ENCODE peak calls at places on chromosomes 4 and X, in seven cellular contexts. One of them, this sample, is unnamed.

GRCh38 chrX:152905081-152905420 is 7.2 kb downstream of the ZNF185 start:
- DNase-seq in HCT116: no peak
- DNase-seq in fibroblast of pulmonary artery: no peak
- DNase-seq in heart left ventricle: no peak
- DNase-seq in WERI-Rb-1: no peak
- DNase-seq in HFF-Myc: no peak
- DNase-seq in AG04450: no peak
- DNase-seq in this sample: peak; percentile 2

GRCh38 chr4:52914051-52914605 is 52.0 kb downstream of the RASL11B start:
- DNase-seq in HCT116: no peak
- DNase-seq in fibroblast of pulmonary artery: peak; percentile 74
- DNase-seq in heart left ventricle: no peak
- DNase-seq in WERI-Rb-1: no peak
- DNase-seq in HFF-Myc: peak; percentile 32
- DNase-seq in AG04450: no peak
- DNase-seq in this sample: peak; percentile 66

GRCh38 chr4:119212251-119212963 is at the start of gene USP53:
- DNase-seq in HCT116: peak; percentile 98
- DNase-seq in fibroblast of pulmonary artery: peak; percentile 99
- DNase-seq in heart left ventricle: peak; percentile 95
- DNase-seq in WERI-Rb-1: peak; percentile 99
- DNase-seq in HFF-Myc: peak; percentile 95
- DNase-seq in AG04450: peak; percentile 92
- DNase-seq in this sample: peak; percentile 98

GRCh38 chr4:41360911-41361830 is 104.4 kb downstream of the UCHL1 start:
- DNase-seq in HCT116: no peak
- DNase-seq in fibroblast of pulmonary artery: peak; percentile 24
- DNase-seq in heart left ventricle: peak; percentile 53
- DNase-seq in WERI-Rb-1: peak; percentile 58
- DNase-seq in HFF-Myc: no peak
- DNase-seq in AG04450: no peak
- DNase-seq in this sample: peak; percentile 24

GRCh38 chr4:159946983-159947645 is 844.2 kb downstream of the RAPGEF2 start:
- DNase-seq in HCT116: peak; percentile 70
- DNase-seq in fibroblast of pulmonary artery: peak; percentile 75
- DNase-seq in heart left ventricle: no peak
- DNase-seq in WERI-Rb-1: no peak
- DNase-seq in HFF-Myc: peak; percentile 20
- DNase-seq in AG04450: no peak
- DNase-seq in this sample: peak; percentile 51

GRCh38 chr4:53620956-53621355 is 29.7 kb upstream of the LNX1 start:
- DNase-seq in HCT116: no peak
- DNase-seq in fibroblast of pulmonary artery: no peak
- DNase-seq in heart left ventricle: no peak
- DNase-seq in WERI-Rb-1: no peak
- DNase-seq in HFF-Myc: no peak
- DNase-seq in AG04450: no peak
- DNase-seq in this sample: no peak

GRCh38 chr4:187209921-187210613 is 486.4 kb upstream of the FAT1 start:
- DNase-seq in HCT116: no peak
- DNase-seq in fibroblast of pulmonary artery: peak; percentile 51
- DNase-seq in heart left ventricle: no peak
- DNase-seq in WERI-Rb-1: no peak
- DNase-seq in HFF-Myc: peak; percentile 37
- DNase-seq in AG04450: peak; percentile 45
- DNase-seq in this sample: peak; percentile 90

GRCh38 chr4:82774711-82775171 is 23.9 kb downstream of the SCD5 start:
- DNase-seq in HCT116: no peak
- DNase-seq in fibroblast of pulmonary artery: no peak
- DNase-seq in heart left ventricle: no peak
- DNase-seq in WERI-Rb-1: no peak
- DNase-seq in HFF-Myc: no peak
- DNase-seq in AG04450: no peak
- DNase-seq in this sample: no peak

GRCh38 chr4:6288871-6289270 is 19.2 kb downstream of the WFS1 start:
- DNase-seq in HCT116: no peak
- DNase-seq in fibroblast of pulmonary artery: no peak
- DNase-seq in heart left ventricle: no peak
- DNase-seq in WERI-Rb-1: no peak
- DNase-seq in HFF-Myc: no peak
- DNase-seq in AG04450: no peak
- DNase-seq in this sample: no peak

GRCh38 chr4:94453534-94453963 is 1.8 kb downstream of the PDLIM5 start:
- DNase-seq in HCT116: no peak
- DNase-seq in fibroblast of pulmonary artery: no peak
- DNase-seq in heart left ventricle: no peak
- DNase-seq in WERI-Rb-1: no peak
- DNase-seq in HFF-Myc: no peak
- DNase-seq in AG04450: no peak
- DNase-seq in this sample: peak; percentile 55

GRCh38 chrX:118418811-118419251 is 72.9 kb downstream of the WDR44 start:
- DNase-seq in HCT116: no peak
- DNase-seq in fibroblast of pulmonary artery: no peak
- DNase-seq in heart left ventricle: no peak
- DNase-seq in WERI-Rb-1: no peak
- DNase-seq in HFF-Myc: no peak
- DNase-seq in AG04450: no peak
- DNase-seq in this sample: no peak

GRCh38 chr4:3199661-3200422 is 49.1 kb upstream of the MSANTD1 start:
- DNase-seq in HCT116: no peak
- DNase-seq in fibroblast of pulmonary artery: no peak
- DNase-seq in heart left ventricle: no peak
- DNase-seq in WERI-Rb-1: no peak
- DNase-seq in HFF-Myc: no peak
- DNase-seq in AG04450: no peak
- DNase-seq in this sample: peak; percentile 36

GRCh38 chr4:123366144-123366748 is 30.3 kb upstream of the SPRY1 start:
- DNase-seq in HCT116: no peak
- DNase-seq in fibroblast of pulmonary artery: no peak
- DNase-seq in heart left ventricle: no peak
- DNase-seq in WERI-Rb-1: no peak
- DNase-seq in HFF-Myc: no peak
- DNase-seq in AG04450: no peak
- DNase-seq in this sample: no peak

GRCh38 chr4:6986067-6986780 is 56.9 kb upstream of the TADA2B start:
- DNase-seq in HCT116: no peak
- DNase-seq in fibroblast of pulmonary artery: peak; percentile 75
- DNase-seq in heart left ventricle: peak; percentile 68
- DNase-seq in WERI-Rb-1: peak; percentile 45
- DNase-seq in HFF-Myc: no peak
- DNase-seq in AG04450: peak; percentile 38
- DNase-seq in this sample: peak; percentile 54

GRCh38 chr4:60938181-60938580 is 261.9 kb upstream of the ADGRL3 start:
- DNase-seq in HCT116: no peak
- DNase-seq in fibroblast of pulmonary artery: no peak
- DNase-seq in heart left ventricle: no peak
- DNase-seq in WERI-Rb-1: no peak
- DNase-seq in HFF-Myc: no peak
- DNase-seq in AG04450: no peak
- DNase-seq in this sample: no peak

GRCh38 chr4:13329963-13330362 is 154.2 kb downstream of the RAB28 start:
- DNase-seq in HCT116: peak; percentile 27
- DNase-seq in fibroblast of pulmonary artery: peak; percentile 50
- DNase-seq in heart left ventricle: no peak
- DNase-seq in WERI-Rb-1: no peak
- DNase-seq in HFF-Myc: peak; percentile 29
- DNase-seq in AG04450: no peak
- DNase-seq in this sample: peak; percentile 56

GRCh38 chr4:161254375-161254774 is 909.4 kb downstream of the FSTL5 start:
- DNase-seq in HCT116: no peak
- DNase-seq in fibroblast of pulmonary artery: no peak
- DNase-seq in heart left ventricle: no peak
- DNase-seq in WERI-Rb-1: no peak
- DNase-seq in HFF-Myc: no peak
- DNase-seq in AG04450: no peak
- DNase-seq in this sample: no peak
- TF ChIP-seq CTCF in HCT116: peak; percentile 16
- TF ChIP-seq CTCF in fibroblast of pulmonary artery: no peak
- TF ChIP-seq CTCF in heart left ventricle: no peak
- TF ChIP-seq CTCF in WERI-Rb-1: peak; percentile 44
- TF ChIP-seq CTCF in HFF-Myc: peak; percentile 5
- TF ChIP-seq CTCF in AG04450: no peak
- TF ChIP-seq CTCF in this sample: no peak

GRCh38 chr4:1793496-1793840 is 375 bp downstream of the FGFR3 start:
- DNase-seq in HCT116: no peak
- DNase-seq in fibroblast of pulmonary artery: peak; percentile 16
- DNase-seq in heart left ventricle: peak; percentile 66
- DNase-seq in WERI-Rb-1: peak; percentile 58
- DNase-seq in HFF-Myc: no peak
- DNase-seq in AG04450: no peak
- DNase-seq in this sample: peak; percentile 21
- H3K4me3 ChIP-seq in HCT116: peak overlapping the region; percentile 80
- H3K4me3 ChIP-seq in fibroblast of pulmonary artery: peak overlapping the region; percentile 31
- H3K4me3 ChIP-seq in heart left ventricle: peak overlapping the region; percentile 54
- H3K4me3 ChIP-seq in WERI-Rb-1: peak overlapping the region; percentile 60
- H3K4me3 ChIP-seq in HFF-Myc: no peak overlapping the region
- H3K4me3 ChIP-seq in AG04450: peak overlapping the region; percentile 34
- H3K4me3 ChIP-seq in this sample: peak overlapping the region; percentile 41

GRCh38 chr4:69910016-69910782 is 20.7 kb upstream of the CSN1S1 start:
- DNase-seq in HCT116: no peak
- DNase-seq in fibroblast of pulmonary artery: peak; percentile 87
- DNase-seq in heart left ventricle: no peak
- DNase-seq in WERI-Rb-1: no peak
- DNase-seq in HFF-Myc: no peak
- DNase-seq in AG04450: no peak
- DNase-seq in this sample: peak; percentile 6

GRCh38 chr4:69909195-69909594 is 21.7 kb upstream of the CSN1S1 start:
- DNase-seq in HCT116: no peak
- DNase-seq in fibroblast of pulmonary artery: no peak
- DNase-seq in heart left ventricle: no peak
- DNase-seq in WERI-Rb-1: no peak
- DNase-seq in HFF-Myc: no peak
- DNase-seq in AG04450: no peak
- DNase-seq in this sample: no peak

DNA sequence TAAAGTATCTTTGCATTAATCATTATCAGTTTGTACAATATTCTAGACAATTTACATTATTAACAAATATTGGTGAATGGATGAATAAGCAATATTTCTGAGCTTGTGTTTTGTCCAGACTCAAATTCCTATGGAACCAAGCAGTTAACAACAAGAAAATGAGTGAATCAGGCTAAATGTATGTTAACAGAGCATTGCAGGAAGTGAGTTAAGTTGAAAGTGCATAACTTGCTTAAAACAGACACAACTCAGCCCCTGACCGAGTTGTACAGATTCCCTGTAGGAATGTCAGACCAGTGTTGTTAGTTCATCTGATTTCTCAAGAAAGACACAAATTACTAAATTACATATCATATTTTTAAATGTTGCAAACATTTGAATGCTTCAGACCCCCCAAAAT is 23.7 kb upstream of the CSN1S1 start:
- DNase-seq in HCT116: no peak
- DNase-seq in fibroblast of pulmonary artery: peak; percentile 59
- DNase-seq in heart left ventricle: no peak
- DNase-seq in WERI-Rb-1: no peak
- DNase-seq in HFF-Myc: no peak
- DNase-seq in AG04450: no peak
- DNase-seq in this sample: no peak
- TF ChIP-seq CTCF in HCT116: no peak
- TF ChIP-seq CTCF in fibroblast of pulmonary artery: no peak
- TF ChIP-seq CTCF in heart left ventricle: no peak
- TF ChIP-seq CTCF in WERI-Rb-1: no peak
- TF ChIP-seq CTCF in HFF-Myc: no peak
- TF ChIP-seq CTCF in AG04450: no peak
- TF ChIP-seq CTCF in this sample: no peak

GRCh38 chrX:2889045-2889605 is 40.0 kb downstream of the ARSD start:
- DNase-seq in HCT116: no peak
- DNase-seq in fibroblast of pulmonary artery: no peak
- DNase-seq in heart left ventricle: no peak
- DNase-seq in WERI-Rb-1: no peak
- DNase-seq in HFF-Myc: no peak
- DNase-seq in AG04450: no peak
- DNase-seq in this sample: no peak
- H3K4me3 ChIP-seq in HCT116: no peak overlapping the region
- H3K4me3 ChIP-seq in fibroblast of pulmonary artery: peak overlapping the region; percentile 51
- H3K4me3 ChIP-seq in heart left ventricle: peak overlapping the region; percentile 41
- H3K4me3 ChIP-seq in WERI-Rb-1: no peak overlapping the region
- H3K4me3 ChIP-seq in HFF-Myc: peak overlapping the region; percentile 34
- H3K4me3 ChIP-seq in AG04450: peak overlapping the region; percentile 42
- H3K4me3 ChIP-seq in this sample: peak overlapping the region; percentile 50

This sample was measured in fibroblast of villous mesenchyme.